ENCODE peak calls at places on chromosomes 6 and 20, in four cellular contexts. Y, K, C and W are unnamed samples.

GRCh38 chr6:1388927-1389790 is at the start of gene FOXF2:
- DNase-seq in Y (no peak), K (no peak), C (peak; percentile 37), W (no peak)

GRCh38 chr20:32112862-32113261 is 3.3 kb downstream of the TM9SF4 start:
- DNase-seq in Y (no peak), K (no peak), C (peak; percentile 47), W (no peak)

GRCh38 chr20:1718604-1719384 is 61.2 kb upstream of the SIRPG start:
- DNase-seq in Y (peak; percentile 19), K (no peak), C (no peak), W (no peak)

GRCh38 chr6:148565321-148565926 is 181.4 kb upstream of the UST start:
- DNase-seq in Y (no peak), K (no peak), C (no peak), W (no peak)

GRCh38 chr6:18496462-18496861 is 109.3 kb downstream of the RNF144B start:
- DNase-seq in Y (no peak), K (no peak), C (no peak), W (no peak)

GRCh38 chr6:38974389-38975133 is 74.0 kb upstream of the GLP1R start:
- DNase-seq in Y (no peak), K (no peak), C (no peak), W (no peak)

GRCh38 chr6:33199687-33200233 is 705 bp downstream of the RXRB start:
- DNase-seq in Y (peak; percentile 74), K (peak; percentile 88), C (peak; percentile 98), W (peak; percentile 89)

GRCh38 chr6:21371676-21372161 is 221.8 kb upstream of the SOX4 start:
- DNase-seq in Y (no peak), K (peak; percentile 54), C (no peak), W (no peak)

GRCh38 chr20:59774204-59774641 is 159.2 kb downstream of the SYCP2 start:
- DNase-seq in Y (no peak), K (no peak), C (no peak), W (no peak)

GRCh38 chr6:22827760-22828159 is 258.4 kb downstream of the HDGFL1 start:
- DNase-seq in Y (no peak), K (no peak), C (no peak), W (no peak)

GRCh38 chr20:9837634-9838033 is 1.2 kb downstream of the PAK5 start:
- DNase-seq in Y (no peak), K (no peak), C (no peak), W (no peak)

GRCh38 chr6:3723251-3723650 is 28.3 kb downstream of the PXDC1 start:
- DNase-seq in Y (no peak), K (no peak), C (no peak), W (no peak)

GRCh38 chr20:10047427-10047826 is 12.6 kb downstream of the ANKEF1 start:
- DNase-seq in Y (no peak), K (peak; percentile 39), C (no peak), W (peak; percentile 27)

GRCh38 chr20:2749343-2749950 is 51.0 kb downstream of the CPXM1 start:
- DNase-seq in Y (no peak), K (no peak), C (no peak), W (no peak)

GRCh38 chr6:33999567-33999966 is 146.3 kb downstream of the GRM4 start:
- DNase-seq in Y (no peak), K (no peak), C (no peak), W (no peak)

GRCh38 chr20:59003836-59004492 is 3.1 kb downstream of the CTSZ start:
- DNase-seq in Y (no peak), K (no peak), C (no peak), W (no peak)

GRCh38 chr20:58978351-58979190 is 2.5 kb upstream of the NELFCD start:
- DNase-seq in Y (no peak), K (no peak), C (no peak), W (no peak)

GRCh38 chr6:44704240-44705150 is 317.0 kb downstream of the CDC5L start:
- DNase-seq in Y (no peak), K (no peak), C (no peak), W (no peak)

GRCh38 chr20:63453029-63453523 is 19.4 kb downstream of the KCNQ2 start:
- DNase-seq in Y (no peak), K (peak; percentile 29), C (peak; percentile 58), W (peak; percentile 90)
- TF ChIP-seq ELF1 in Y (no peak), K (no peak), C (no peak), W (no peak)

DNA sequence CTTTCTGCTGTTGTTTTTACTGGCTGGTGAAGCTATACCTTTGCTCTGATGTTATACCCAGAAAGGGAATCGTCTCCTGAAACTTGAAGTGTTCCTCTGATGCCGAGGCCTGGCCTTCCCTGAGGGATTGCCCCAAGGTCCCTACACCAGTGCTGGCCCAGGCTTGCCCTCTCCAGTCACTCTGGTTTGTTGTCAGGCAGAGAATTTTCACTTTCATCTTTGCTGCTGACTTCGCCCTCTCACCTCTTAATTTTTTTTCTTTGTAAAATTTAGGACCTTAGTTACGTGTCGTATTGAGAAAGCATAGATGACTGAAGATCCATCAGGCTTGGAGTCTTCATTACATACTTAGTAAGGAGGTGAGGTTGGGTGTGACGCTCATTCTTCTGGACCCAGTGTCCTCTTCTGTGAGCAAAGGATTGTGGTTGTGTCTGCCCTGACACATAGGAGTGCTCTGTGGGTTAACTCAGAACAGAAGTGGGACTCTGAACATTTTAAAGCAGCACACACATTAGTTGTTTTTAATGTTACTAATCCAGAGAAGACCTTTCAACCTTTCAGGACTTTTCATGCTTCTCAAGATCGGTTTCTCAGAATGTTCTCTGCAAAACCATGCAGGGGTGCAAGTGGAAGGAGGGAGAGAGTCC is 45.4 kb downstream of the TULP4 start:
- DNase-seq in Y (no peak), K (no peak), C (no peak), W (no peak)
- TF ChIP-seq ELF1 in Y (no peak), K (no peak), C (no peak), W (no peak)

GRCh38 chr6:129393659-129394058 is 316.3 kb downstream of the ARHGAP18 start:
- DNase-seq in Y (no peak), K (no peak), C (no peak), W (no peak)
- TF ChIP-seq ELF1 in Y (no peak), K (no peak), C (no peak), W (no peak)

DNA sequence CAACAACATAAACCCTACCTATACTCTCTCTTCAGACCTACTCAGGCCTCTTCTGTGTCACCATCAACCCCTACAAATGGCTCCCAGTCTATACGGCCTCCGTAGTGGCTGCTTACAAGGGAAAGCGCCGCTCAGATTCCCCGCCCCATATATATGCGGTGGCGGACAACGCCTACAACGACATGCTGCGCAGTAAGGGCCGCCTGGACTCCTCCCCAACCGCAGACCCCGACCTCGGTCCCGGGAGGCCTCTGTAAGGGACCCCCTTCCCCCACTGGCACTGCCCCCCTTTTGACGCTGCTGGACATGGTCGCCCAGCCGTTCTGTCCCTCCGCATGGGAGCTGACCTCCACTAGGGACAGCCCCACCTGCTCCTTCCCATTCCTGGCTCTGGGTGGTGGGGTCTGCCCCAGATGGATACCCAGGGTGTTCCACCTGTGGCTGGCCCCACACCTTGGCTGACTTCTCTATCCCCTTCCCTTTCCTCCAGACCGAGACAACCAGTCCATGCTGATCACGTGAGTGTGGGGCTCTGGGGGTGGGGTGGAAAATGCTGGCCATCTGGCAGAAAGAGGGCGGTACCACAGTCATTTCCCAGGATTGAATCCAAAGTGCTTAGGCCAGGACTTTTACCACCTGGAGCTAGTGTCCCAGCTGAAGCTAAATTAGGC is 25.0 kb downstream of the MYH7B start:
- DNase-seq in Y (no peak), K (no peak), C (no peak), W (peak; percentile 61)
- TF ChIP-seq ELF1 in Y (no peak), K (no peak), C (no peak), W (no peak)

GRCh38 chr6:159980474-159980873 is 11.6 kb downstream of the IGF2R start:
- DNase-seq in Y (no peak), K (no peak), C (no peak), W (no peak)

GRCh38 chr6:159981171-159981571 is 12.3 kb downstream of the IGF2R start:
- DNase-seq in Y (no peak), K (no peak), C (no peak), W (no peak)

GRCh38 chr6:159978291-159979135 is 9.6 kb downstream of the IGF2R start:
- DNase-seq in Y (no peak), K (no peak), C (no peak), W (no peak)

GRCh38 chr6:159977242-159978214 is 8.6 kb downstream of the IGF2R start:
- DNase-seq in Y (no peak), K (no peak), C (peak; percentile 57), W (no peak)

GRCh38 chr6:159979136-159979874 is 10.4 kb downstream of the IGF2R start:
- DNase-seq in Y (no peak), K (peak; percentile 82), C (peak; percentile 65), W (no peak)
- TF ChIP-seq ELF1 in Y (no peak), K (no peak), C (no peak), W (no peak)

DNA sequence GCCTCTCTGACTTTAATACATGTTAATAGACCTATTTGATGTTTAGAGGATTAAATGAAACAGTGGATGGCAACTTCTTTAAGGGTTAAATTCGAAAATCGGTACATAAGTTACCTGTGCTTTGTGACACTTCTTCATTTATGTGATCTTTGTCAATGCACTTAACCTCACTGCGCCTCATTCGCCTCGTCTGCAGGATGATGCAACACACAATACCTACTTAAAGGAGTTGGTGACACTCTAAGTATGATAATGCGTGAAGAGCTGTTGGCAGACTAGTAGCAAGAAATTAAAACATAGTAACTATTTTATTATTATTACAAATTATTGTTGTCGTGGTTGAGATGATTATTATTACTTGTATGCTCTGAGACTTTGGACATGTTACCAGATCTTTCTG is 92.8 kb downstream of the TSHZ2 start:
- DNase-seq in Y (no peak), K (no peak), C (no peak), W (no peak)
- TF ChIP-seq ELF1 in Y (no peak), K (no peak), C (no peak), W (no peak)